ENCODE peak calls at places on chromosome 1, in eight cellular contexts. One of them, this sample, is unnamed.

GRCh38 chr1:40078512-40079333 is 18.3 kb downstream of the PPT1 start:
- DNase-seq in GM12865: peak
- DNase-seq in fibroblast of pulmonary artery: peak
- DNase-seq in RWPE2: no peak
- DNase-seq in M059J: peak
- DNase-seq in stimulated activated CD4-positive, alpha-beta T cell treated with anti-CD3 and anti-CD28 coated beads, TNF-alpha, amount 100 ng/mL, for 1 hour: peak
- DNase-seq in progenitor cell of endocrine pancreas: peak
- DNase-seq in heart left ventricle: peak
- DNase-seq in this sample: no peak

GRCh38 chr1:165936542-165936941 is 109.1 kb downstream of the UCK2 start:
- DNase-seq in heart left ventricle: no peak
- DNase-seq in GM12865: no peak
- DNase-seq in progenitor cell of endocrine pancreas: no peak
- DNase-seq in M059J: no peak
- DNase-seq in fibroblast of pulmonary artery: no peak
- DNase-seq in stimulated activated CD4-positive, alpha-beta T cell treated with anti-CD3 and anti-CD28 coated beads, TNF-alpha, amount 100 ng/mL, for 1 hour: no peak
- DNase-seq in RWPE2: no peak
- DNase-seq in this sample: no peak

GRCh38 chr1:110234691-110235090 is 24.6 kb downstream of the KCNC4 start:
- DNase-seq in RWPE2: no peak
- DNase-seq in GM12865: no peak
- DNase-seq in fibroblast of pulmonary artery: no peak
- DNase-seq in stimulated activated CD4-positive, alpha-beta T cell treated with anti-CD3 and anti-CD28 coated beads, TNF-alpha, amount 100 ng/mL, for 1 hour: no peak
- DNase-seq in progenitor cell of endocrine pancreas: no peak
- DNase-seq in M059J: peak
- DNase-seq in heart left ventricle: no peak
- DNase-seq in this sample: no peak

GRCh38 chr1:117828206-117828605 is 101.2 kb downstream of the GDAP2 start:
- DNase-seq in stimulated activated CD4-positive, alpha-beta T cell treated with anti-CD3 and anti-CD28 coated beads, TNF-alpha, amount 100 ng/mL, for 1 hour: no peak
- DNase-seq in heart left ventricle: peak
- DNase-seq in M059J: peak
- DNase-seq in fibroblast of pulmonary artery: peak
- DNase-seq in RWPE2: no peak
- DNase-seq in progenitor cell of endocrine pancreas: no peak
- DNase-seq in GM12865: no peak
- DNase-seq in this sample: no peak

GRCh38 chr1:157269656-157270375 is 131.6 kb upstream of the ETV3 start:
- DNase-seq in progenitor cell of endocrine pancreas: no peak
- DNase-seq in fibroblast of pulmonary artery: no peak
- DNase-seq in GM12865: peak
- DNase-seq in stimulated activated CD4-positive, alpha-beta T cell treated with anti-CD3 and anti-CD28 coated beads, TNF-alpha, amount 100 ng/mL, for 1 hour: no peak
- DNase-seq in heart left ventricle: no peak
- DNase-seq in RWPE2: no peak
- DNase-seq in M059J: no peak
- DNase-seq in this sample: peak

GRCh38 chr1:175628548-175629317 is 114.7 kb downstream of the TNR start:
- DNase-seq in GM12865: no peak
- DNase-seq in progenitor cell of endocrine pancreas: no peak
- DNase-seq in heart left ventricle: peak
- DNase-seq in stimulated activated CD4-positive, alpha-beta T cell treated with anti-CD3 and anti-CD28 coated beads, TNF-alpha, amount 100 ng/mL, for 1 hour: no peak
- DNase-seq in fibroblast of pulmonary artery: no peak
- DNase-seq in M059J: no peak
- DNase-seq in RWPE2: no peak
- DNase-seq in this sample: no peak

GRCh38 chr1:98452162-98452561 is 209.4 kb upstream of the SNX7 start:
- DNase-seq in heart left ventricle: no peak
- DNase-seq in M059J: no peak
- DNase-seq in RWPE2: no peak
- DNase-seq in progenitor cell of endocrine pancreas: no peak
- DNase-seq in stimulated activated CD4-positive, alpha-beta T cell treated with anti-CD3 and anti-CD28 coated beads, TNF-alpha, amount 100 ng/mL, for 1 hour: no peak
- DNase-seq in GM12865: no peak
- DNase-seq in fibroblast of pulmonary artery: peak
- DNase-seq in this sample: no peak

GRCh38 chr1:23434260-23434775 is 9.8 kb upstream of the TCEA3 start:
- DNase-seq in GM12865: no peak
- DNase-seq in RWPE2: no peak
- DNase-seq in M059J: no peak
- DNase-seq in progenitor cell of endocrine pancreas: no peak
- DNase-seq in heart left ventricle: no peak
- DNase-seq in stimulated activated CD4-positive, alpha-beta T cell treated with anti-CD3 and anti-CD28 coated beads, TNF-alpha, amount 100 ng/mL, for 1 hour: no peak
- DNase-seq in fibroblast of pulmonary artery: no peak
- DNase-seq in this sample: no peak

GRCh38 chr1:32971156-32971555 is 6.5 kb upstream of the RNF19B start:
- DNase-seq in stimulated activated CD4-positive, alpha-beta T cell treated with anti-CD3 and anti-CD28 coated beads, TNF-alpha, amount 100 ng/mL, for 1 hour: no peak
- DNase-seq in M059J: no peak
- DNase-seq in GM12865: no peak
- DNase-seq in heart left ventricle: no peak
- DNase-seq in RWPE2: no peak
- DNase-seq in progenitor cell of endocrine pancreas: no peak
- DNase-seq in fibroblast of pulmonary artery: no peak
- DNase-seq in this sample: no peak

GRCh38 chr1:12549106-12549459 is 68.9 kb downstream of the DHRS3 start:
- DNase-seq in RWPE2: peak
- DNase-seq in stimulated activated CD4-positive, alpha-beta T cell treated with anti-CD3 and anti-CD28 coated beads, TNF-alpha, amount 100 ng/mL, for 1 hour: no peak
- DNase-seq in progenitor cell of endocrine pancreas: no peak
- DNase-seq in heart left ventricle: peak
- DNase-seq in GM12865: no peak
- DNase-seq in fibroblast of pulmonary artery: no peak
- DNase-seq in M059J: no peak
- DNase-seq in this sample: no peak

GRCh38 chr1:157496121-157496526 is 56.2 kb downstream of the FCRL5 start:
- DNase-seq in progenitor cell of endocrine pancreas: peak
- DNase-seq in RWPE2: no peak
- DNase-seq in M059J: peak
- DNase-seq in heart left ventricle: no peak
- DNase-seq in stimulated activated CD4-positive, alpha-beta T cell treated with anti-CD3 and anti-CD28 coated beads, TNF-alpha, amount 100 ng/mL, for 1 hour: no peak
- DNase-seq in GM12865: peak
- DNase-seq in fibroblast of pulmonary artery: peak
- DNase-seq in this sample: no peak

GRCh38 chr1:58363639-58364038 is 182.9 kb downstream of the OMA1 start:
- DNase-seq in progenitor cell of endocrine pancreas: no peak
- DNase-seq in RWPE2: no peak
- DNase-seq in fibroblast of pulmonary artery: no peak
- DNase-seq in stimulated activated CD4-positive, alpha-beta T cell treated with anti-CD3 and anti-CD28 coated beads, TNF-alpha, amount 100 ng/mL, for 1 hour: no peak
- DNase-seq in M059J: no peak
- DNase-seq in heart left ventricle: no peak
- DNase-seq in GM12865: peak
- DNase-seq in this sample: no peak

This sample was measured in left lobe of liver.